ENCODE peak calls at places on chromosomes 2 and 18, in eight cellular contexts. T, A, K, V, S, O, C and P are unnamed samples. For H3K36me3, the result is how much of the 10 kb centered on the place peaks cover.

GRCh38 chr2:67572721-67573485 is 175.8 kb downstream of the ETAA1 start:
- DNase-seq in O (no peak), C (no peak), S (no peak), A (no peak), V (no peak), K (no peak), T (peak), P (no peak)

GRCh38 chr2:188833799-188834198 is 140.4 kb upstream of the COL3A1 start:
- DNase-seq in K (no peak), T (no peak), A (no peak), V (no peak), C (no peak), O (no peak), S (no peak), P (no peak)

GRCh38 chr2:10580991-10581390 is 108.8 kb downstream of the NOL10 start:
- DNase-seq in A (no peak), V (no peak), S (no peak), T (no peak), K (no peak), C (no peak), O (no peak), P (no peak)

GRCh38 chr2:67451086-67451832 is 54.1 kb downstream of the ETAA1 start:
- DNase-seq in S (peak), O (no peak), C (no peak), V (no peak), A (no peak), T (no peak), K (no peak), P (peak)

GRCh38 chr2:201203916-201204654 is 21.1 kb downstream of the CASP10 start:
- DNase-seq in K (no peak), V (no peak), C (no peak), O (no peak), A (no peak), S (no peak), T (no peak), P (no peak)

GRCh38 chr2:234952270-234953115 is 676 bp downstream of the SH3BP4 start:
- DNase-seq in C (peak), K (no peak), S (peak), O (no peak), V (no peak), T (no peak), A (peak), P (no peak)

GRCh38 chr18:25230658-25231326 is 121.2 kb downstream of the ZNF521 start:
- DNase-seq in C (peak), T (peak), A (no peak), V (peak), S (peak), K (no peak), O (peak), P (no peak)

GRCh38 chr18:3452750-3453539 is 3.0 kb downstream of the TGIF1 start:
- DNase-seq in O (no peak), A (no peak), T (no peak), S (no peak), C (no peak), K (no peak), V (peak), P (no peak)

GRCh38 chr2:85326946-85327756 is 638 bp downstream of the TGOLN2 start:
- DNase-seq in S (peak), A (peak), K (no peak), O (peak), V (peak), T (peak), C (peak), P (no peak)

GRCh38 chr2:222598611-222599010 is 57.3 kb downstream of the FARSB start:
- DNase-seq in V (no peak), S (no peak), T (no peak), C (no peak), O (no peak), K (no peak), A (no peak), P (no peak)

GRCh38 chr18:80103231-80103630 is 5.8 kb upstream of the ADNP2 start:
- DNase-seq in A (no peak), T (no peak), O (no peak), S (no peak), V (no peak), C (no peak), K (no peak), P (no peak)

GRCh38 chr2:144645055-144645778 is 125.3 kb upstream of the ZEB2 start:
- DNase-seq in O (no peak), A (no peak), V (no peak), K (no peak), C (no peak), S (no peak), T (no peak), P (no peak)

GRCh38 chr2:110804915-110805314 is 72.5 kb downstream of the ACOXL start:
- DNase-seq in A (no peak), O (no peak), S (no peak), T (no peak), V (no peak), K (no peak), C (no peak), P (no peak)

GRCh38 chr18:42296723-42297122 is 341.7 kb downstream of the PIK3C3 start:
- DNase-seq in A (peak), T (no peak), C (no peak), V (no peak), O (no peak), K (no peak), S (no peak), P (no peak)

GRCh38 chr18:35852786-35853185 is 119.7 kb upstream of the RMP24 start:
- DNase-seq in O (no peak), T (no peak), V (no peak), C (no peak), S (no peak), K (no peak), A (no peak), P (no peak)

GRCh38 chr2:103161456-103162289 is 399.8 kb downstream of the TMEM182 start:
- DNase-seq in T (peak), A (peak), C (no peak), K (peak), S (peak), V (no peak), O (no peak), P (no peak)

DNA sequence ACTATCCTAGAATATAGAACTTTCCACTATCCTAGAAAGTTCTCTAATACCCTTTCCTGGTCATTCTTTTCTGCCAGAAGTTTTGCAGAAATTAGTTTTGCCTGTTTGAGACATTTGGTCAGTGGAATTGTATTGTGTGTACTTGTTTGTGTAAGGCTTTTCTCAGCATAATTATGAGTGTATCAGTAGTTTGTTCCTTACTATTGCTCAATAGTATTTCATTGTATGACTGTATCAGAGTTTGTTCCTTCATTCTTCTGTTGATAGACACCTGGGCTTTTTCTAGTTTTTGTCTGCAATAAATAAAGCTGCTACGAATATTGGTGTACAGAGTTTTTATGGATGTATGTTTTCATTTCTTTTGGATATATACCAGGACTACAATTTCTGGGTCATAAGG is 27.2 kb downstream of the CCDC138 start:
- DNase-seq in C (no peak), S (no peak), V (no peak), O (no peak), A (no peak), K (no peak), T (no peak), P (no peak)
- H3K36me3 ChIP-seq in C (under half), S (under half), V (under half), O (under half), A (under half), K (under half), T (under half), P (under half)

GRCh38 chr2:223943135-223943534 is 2.0 kb downstream of the WDFY1 start:
- DNase-seq in O (no peak), A (no peak), V (no peak), T (no peak), C (no peak), K (no peak), S (no peak), P (no peak)
- H3K27ac ChIP-seq in O (peak), A (peak), V (peak), T (peak), C (peak), K (no peak), S (peak), P (peak)

DNA sequence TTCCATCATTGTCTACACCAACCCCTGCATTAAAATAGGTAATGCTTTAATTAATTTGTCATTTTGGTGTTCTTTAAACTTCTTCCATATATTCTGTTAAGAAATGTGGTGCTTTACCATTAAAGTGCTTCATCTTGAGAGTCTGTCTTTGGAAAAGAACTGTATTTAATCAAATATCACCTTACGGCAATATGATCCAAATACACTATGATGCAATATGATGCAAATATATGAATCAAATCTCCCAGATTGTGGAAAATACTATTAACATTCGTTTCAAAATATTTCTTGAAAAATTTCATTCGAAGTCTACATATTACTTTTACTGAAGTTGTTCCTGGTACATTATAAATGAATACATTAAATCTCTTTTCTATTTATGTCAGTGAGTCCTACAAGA is 23.0 kb downstream of the VPS4B start:
- DNase-seq in A (no peak), V (no peak), C (no peak), K (no peak), S (no peak), T (no peak), O (no peak), P (no peak)
- H3K36me3 ChIP-seq in A (under half), V (half or more), C (under half), K (under half), S (under half), T (half or more), O (under half), P (half or more)

DNA sequence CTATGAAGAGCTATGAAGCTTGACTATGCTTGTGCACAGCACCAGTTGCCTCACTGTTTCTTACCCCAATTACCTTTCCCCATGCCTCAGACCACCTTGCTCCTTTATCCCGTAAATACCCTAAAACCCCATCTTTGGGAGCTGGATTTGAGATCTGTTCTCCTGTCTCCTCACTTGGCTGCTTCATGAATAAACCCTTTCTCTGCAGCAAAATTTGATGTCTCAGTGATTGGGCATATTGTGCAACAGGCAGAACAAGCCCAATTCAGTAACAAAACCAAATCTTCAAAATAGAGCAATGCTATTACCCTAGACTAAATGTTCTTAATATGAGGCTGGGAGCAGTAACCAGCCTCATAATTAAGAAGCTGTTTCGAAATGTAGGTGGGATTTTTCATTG is 3.5 kb upstream of the SSB start:
- DNase-seq in A (no peak), T (no peak), O (no peak), K (no peak), S (no peak), C (no peak), V (no peak), P (no peak)
- H3K27ac ChIP-seq in A (no peak), T (no peak), O (no peak), K (no peak), S (no peak), C (no peak), V (no peak), P (no peak)

DNA sequence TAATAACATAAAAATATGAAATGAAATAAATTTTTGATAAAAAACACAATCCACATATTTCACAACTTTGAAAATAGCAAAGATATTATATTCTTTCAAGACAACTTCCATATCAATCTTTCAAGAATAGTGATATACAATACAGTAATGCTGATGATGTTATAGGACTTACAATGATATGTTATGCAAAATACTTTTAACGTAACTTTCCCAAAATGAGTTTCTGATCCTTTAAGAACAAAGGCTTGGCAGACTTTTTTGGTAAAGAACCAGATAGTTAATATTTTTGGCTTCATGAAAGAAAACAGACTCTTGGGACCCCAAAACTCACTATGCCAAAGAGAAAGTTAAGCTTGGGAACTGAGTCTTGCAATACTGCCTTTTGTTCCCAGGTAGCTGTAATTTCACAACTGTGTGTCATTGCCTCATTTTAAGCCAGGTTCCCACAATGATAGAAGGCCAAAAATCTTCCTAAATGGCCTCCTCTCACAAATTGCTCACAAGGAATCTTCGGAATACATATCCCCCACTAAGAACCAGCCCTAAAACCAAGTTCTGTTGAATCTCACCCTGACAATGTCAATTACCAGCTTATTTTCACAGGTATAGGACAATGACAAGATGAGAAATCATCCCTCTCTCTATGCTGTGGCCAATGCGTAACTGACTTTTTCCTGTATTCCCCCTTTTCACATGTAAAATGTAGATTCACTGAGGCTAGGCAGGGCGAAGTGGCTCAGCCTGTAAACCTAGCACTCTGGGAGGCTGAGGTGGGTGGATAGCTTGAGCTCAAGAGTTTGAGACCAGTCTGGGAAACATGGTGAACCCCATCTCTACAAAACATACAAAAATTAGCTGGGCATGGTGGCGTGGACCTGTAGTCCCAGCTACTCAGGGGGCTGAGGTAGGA is 54.8 kb upstream of the STRN start:
- DNase-seq in K (no peak), T (no peak), V (no peak), S (no peak), A (peak), C (no peak), O (no peak), P (no peak)
- H3K36me3 ChIP-seq in K (under half), T (under half), V (half or more), S (under half), A (under half), C (under half), O (under half), P (half or more)

DNA sequence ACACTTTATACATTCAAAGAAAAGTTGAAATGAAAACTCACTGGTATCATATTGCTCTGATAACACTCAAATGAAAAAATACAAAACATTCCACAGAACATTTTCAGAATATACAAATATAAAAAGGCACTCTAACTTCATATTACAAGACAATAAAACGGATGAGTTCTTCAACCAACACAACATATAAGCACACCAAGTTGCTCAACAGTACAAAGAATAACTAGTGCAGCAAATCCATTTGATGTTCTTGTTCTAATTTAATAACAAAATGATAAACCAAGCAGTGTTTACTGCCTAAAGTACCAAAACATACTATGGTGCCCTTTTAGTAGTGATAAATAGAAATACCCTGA is 60.8 kb upstream of the PGAP1 start:
- DNase-seq in K (no peak), O (no peak), C (no peak), A (no peak), S (no peak), T (no peak), V (no peak), P (no peak)
- H3K27ac ChIP-seq in K (no peak), O (peak), C (no peak), A (no peak), S (peak), T (no peak), V (peak), P (peak)